ENCODE peak calls at places on chromosomes 1 and 21, in nine cellular contexts. One of them, this sample, is unnamed.

GRCh38 chr1:59409525-59409924 is 112.6 kb downstream of the FGGY start:
- DNase-seq in SHP77: no peak
- DNase-seq in endothelial cell: no peak
- DNase-seq in iPS DF 19.7: no peak
- DNase-seq in GM10248: no peak
- DNase-seq in activated CD4-positive, alpha-beta T cell treated with anti-CD3 and anti-CD28 coated beads, Interleukin-2, amount 50 U/mL, for 4 hours: no peak
- DNase-seq in Calu3: no peak
- DNase-seq in stimulated activated CD4-positive, alpha-beta T cell treated with anti-CD3 and anti-CD28 coated beads, Interleukin-2, amount 100 ng/mL, for 24 hours: no peak
- DNase-seq in tibial artery: no peak
- DNase-seq in this sample: no peak

GRCh38 chr1:237749122-237749521 is 141.6 kb downstream of the ZP4 start:
- DNase-seq in SHP77: no peak
- DNase-seq in endothelial cell: no peak
- DNase-seq in iPS DF 19.7: no peak
- DNase-seq in GM10248: no peak
- DNase-seq in activated CD4-positive, alpha-beta T cell treated with anti-CD3 and anti-CD28 coated beads, Interleukin-2, amount 50 U/mL, for 4 hours: no peak
- DNase-seq in Calu3: no peak
- DNase-seq in stimulated activated CD4-positive, alpha-beta T cell treated with anti-CD3 and anti-CD28 coated beads, Interleukin-2, amount 100 ng/mL, for 24 hours: no peak
- DNase-seq in tibial artery: no peak
- DNase-seq in this sample: no peak

GRCh38 chr21:34967509-34968289 is 81.4 kb downstream of the RUNX1 start:
- DNase-seq in SHP77: no peak
- DNase-seq in endothelial cell: no peak
- DNase-seq in iPS DF 19.7: no peak
- DNase-seq in GM10248: peak
- DNase-seq in activated CD4-positive, alpha-beta T cell treated with anti-CD3 and anti-CD28 coated beads, Interleukin-2, amount 50 U/mL, for 4 hours: no peak
- DNase-seq in Calu3: peak
- DNase-seq in stimulated activated CD4-positive, alpha-beta T cell treated with anti-CD3 and anti-CD28 coated beads, Interleukin-2, amount 100 ng/mL, for 24 hours: peak
- DNase-seq in tibial artery: no peak
- DNase-seq in this sample: no peak

GRCh38 chr1:53769780-53770179 is 30.8 kb upstream of the GLIS1 start:
- DNase-seq in SHP77: no peak
- DNase-seq in endothelial cell: no peak
- DNase-seq in iPS DF 19.7: no peak
- DNase-seq in GM10248: no peak
- DNase-seq in activated CD4-positive, alpha-beta T cell treated with anti-CD3 and anti-CD28 coated beads, Interleukin-2, amount 50 U/mL, for 4 hours: no peak
- DNase-seq in Calu3: no peak
- DNase-seq in stimulated activated CD4-positive, alpha-beta T cell treated with anti-CD3 and anti-CD28 coated beads, Interleukin-2, amount 100 ng/mL, for 24 hours: no peak
- DNase-seq in tibial artery: no peak
- DNase-seq in this sample: no peak

GRCh38 chr1:152001631-152002584 is 8.2 kb upstream of the S100A10 start:
- DNase-seq in SHP77: peak
- DNase-seq in endothelial cell: peak
- DNase-seq in iPS DF 19.7: no peak
- DNase-seq in GM10248: peak
- DNase-seq in activated CD4-positive, alpha-beta T cell treated with anti-CD3 and anti-CD28 coated beads, Interleukin-2, amount 50 U/mL, for 4 hours: peak
- DNase-seq in Calu3: peak
- DNase-seq in stimulated activated CD4-positive, alpha-beta T cell treated with anti-CD3 and anti-CD28 coated beads, Interleukin-2, amount 100 ng/mL, for 24 hours: peak
- DNase-seq in tibial artery: peak
- DNase-seq in this sample: peak

GRCh38 chr1:109266965-109267364 is 16.0 kb downstream of the PSRC1 start:
- DNase-seq in SHP77: no peak
- DNase-seq in endothelial cell: no peak
- DNase-seq in iPS DF 19.7: no peak
- DNase-seq in GM10248: no peak
- DNase-seq in activated CD4-positive, alpha-beta T cell treated with anti-CD3 and anti-CD28 coated beads, Interleukin-2, amount 50 U/mL, for 4 hours: no peak
- DNase-seq in Calu3: no peak
- DNase-seq in stimulated activated CD4-positive, alpha-beta T cell treated with anti-CD3 and anti-CD28 coated beads, Interleukin-2, amount 100 ng/mL, for 24 hours: no peak
- DNase-seq in tibial artery: no peak
- DNase-seq in this sample: no peak

GRCh38 chr1:156930483-156930882 is 10.1 kb downstream of the LRRC71 start:
- DNase-seq in SHP77: no peak
- DNase-seq in endothelial cell: no peak
- DNase-seq in iPS DF 19.7: no peak
- DNase-seq in GM10248: no peak
- DNase-seq in activated CD4-positive, alpha-beta T cell treated with anti-CD3 and anti-CD28 coated beads, Interleukin-2, amount 50 U/mL, for 4 hours: no peak
- DNase-seq in Calu3: no peak
- DNase-seq in stimulated activated CD4-positive, alpha-beta T cell treated with anti-CD3 and anti-CD28 coated beads, Interleukin-2, amount 100 ng/mL, for 24 hours: no peak
- DNase-seq in tibial artery: no peak
- DNase-seq in this sample: no peak

GRCh38 chr1:43930949-43931275 is 2.7 kb upstream of the ARTN start:
- DNase-seq in SHP77: no peak
- DNase-seq in endothelial cell: no peak
- DNase-seq in iPS DF 19.7: no peak
- DNase-seq in GM10248: no peak
- DNase-seq in activated CD4-positive, alpha-beta T cell treated with anti-CD3 and anti-CD28 coated beads, Interleukin-2, amount 50 U/mL, for 4 hours: no peak
- DNase-seq in Calu3: no peak
- DNase-seq in stimulated activated CD4-positive, alpha-beta T cell treated with anti-CD3 and anti-CD28 coated beads, Interleukin-2, amount 100 ng/mL, for 24 hours: no peak
- DNase-seq in tibial artery: no peak
- DNase-seq in this sample: no peak

GRCh38 chr1:15756143-15757015 is 2.2 kb upstream of the FBLIM1 start:
- DNase-seq in SHP77: peak
- DNase-seq in endothelial cell: no peak
- DNase-seq in iPS DF 19.7: no peak
- DNase-seq in GM10248: no peak
- DNase-seq in activated CD4-positive, alpha-beta T cell treated with anti-CD3 and anti-CD28 coated beads, Interleukin-2, amount 50 U/mL, for 4 hours: no peak
- DNase-seq in Calu3: peak
- DNase-seq in stimulated activated CD4-positive, alpha-beta T cell treated with anti-CD3 and anti-CD28 coated beads, Interleukin-2, amount 100 ng/mL, for 24 hours: no peak
- DNase-seq in tibial artery: no peak
- DNase-seq in this sample: peak

GRCh38 chr1:150009604-150010387 is 730 bp downstream of the OTUD7B start:
- DNase-seq in SHP77: peak
- DNase-seq in endothelial cell: peak
- DNase-seq in iPS DF 19.7: no peak
- DNase-seq in GM10248: no peak
- DNase-seq in activated CD4-positive, alpha-beta T cell treated with anti-CD3 and anti-CD28 coated beads, Interleukin-2, amount 50 U/mL, for 4 hours: peak
- DNase-seq in Calu3: no peak
- DNase-seq in stimulated activated CD4-positive, alpha-beta T cell treated with anti-CD3 and anti-CD28 coated beads, Interleukin-2, amount 100 ng/mL, for 24 hours: peak
- DNase-seq in tibial artery: peak
- DNase-seq in this sample: peak

GRCh38 chr1:55005351-55006140 is 6.8 kb downstream of the BSND start:
- DNase-seq in SHP77: no peak
- DNase-seq in endothelial cell: no peak
- DNase-seq in iPS DF 19.7: no peak
- DNase-seq in GM10248: no peak
- DNase-seq in activated CD4-positive, alpha-beta T cell treated with anti-CD3 and anti-CD28 coated beads, Interleukin-2, amount 50 U/mL, for 4 hours: no peak
- DNase-seq in Calu3: no peak
- DNase-seq in stimulated activated CD4-positive, alpha-beta T cell treated with anti-CD3 and anti-CD28 coated beads, Interleukin-2, amount 100 ng/mL, for 24 hours: no peak
- DNase-seq in tibial artery: no peak
- DNase-seq in this sample: no peak

GRCh38 chr1:98557808-98558390 is 103.6 kb upstream of the SNX7 start:
- DNase-seq in SHP77: no peak
- DNase-seq in endothelial cell: no peak
- DNase-seq in iPS DF 19.7: no peak
- DNase-seq in GM10248: no peak
- DNase-seq in activated CD4-positive, alpha-beta T cell treated with anti-CD3 and anti-CD28 coated beads, Interleukin-2, amount 50 U/mL, for 4 hours: no peak
- DNase-seq in Calu3: no peak
- DNase-seq in stimulated activated CD4-positive, alpha-beta T cell treated with anti-CD3 and anti-CD28 coated beads, Interleukin-2, amount 100 ng/mL, for 24 hours: no peak
- DNase-seq in tibial artery: no peak
- DNase-seq in this sample: no peak